ENCODE peak calls at places on chromosome 2, in four cellular contexts. Z is left ventricle myocardium inferior, M is GM20000, Q is coronary artery. W is an unnamed sample.

GRCh38 chr2:106572541-106573148 is 85.5 kb downstream of the CD8B2 start:
- DNase-seq in Z (no peak), M (no peak), Q (peak), W (no peak)

GRCh38 chr2:120735750-120736170 is at the start of gene GLI2:
- DNase-seq in Z (peak), M (peak), Q (peak), W (peak)

GRCh38 chr2:174683392-174683759 is 80.9 kb downstream of the CHRNA1 start:
- DNase-seq in Z (no peak), M (peak), Q (no peak), W (peak)

GRCh38 chr2:216989335-216990129 is 129.7 kb upstream of the TNP1 start:
- DNase-seq in Z (no peak), M (no peak), Q (no peak), W (no peak)

GRCh38 chr2:203286532-203286931 is 41.7 kb upstream of the ABI2 start:
- DNase-seq in Z (no peak), M (no peak), Q (no peak), W (no peak)

GRCh38 chr2:128405981-128406601 is 87.4 kb upstream of the HS6ST1 start:
- DNase-seq in Z (no peak), M (no peak), Q (peak), W (no peak)

GRCh38 chr2:219803294-219803693 is 175.9 kb downstream of the SLC4A3 start:
- DNase-seq in Z (no peak), M (no peak), Q (no peak), W (no peak)

GRCh38 chr2:26613241-26614204 is 27.6 kb downstream of the CIB4 start:
- DNase-seq in Z (peak), M (no peak), Q (peak), W (no peak)

GRCh38 chr2:173898996-173899395 is 66.2 kb downstream of the SP3 start:
- DNase-seq in Z (no peak), M (no peak), Q (no peak), W (peak)

GRCh38 chr2:61911510-61911909 is 6.0 kb downstream of the COMMD1 start:
- DNase-seq in Z (no peak), M (no peak), Q (no peak), W (no peak)
- TF ChIP-seq CTCF in Z (peak), M (no peak), Q (no peak), W (peak)

GRCh38 chr2:235106874-235107639 is 155.2 kb downstream of the SH3BP4 start:
- DNase-seq in Z (peak), M (peak), Q (no peak), W (peak)
- TF ChIP-seq CTCF in Z (peak), M (no peak), Q (peak), W (peak)

GRCh38 chr2:233208382-233209116 is 42.9 kb upstream of the ATG16L1 start:
- DNase-seq in Z (no peak), M (no peak), Q (no peak), W (no peak)
- TF ChIP-seq CTCF in Z (no peak), M (no peak), Q (no peak), W (no peak)

GRCh38 chr2:126817172-126817571 is 81.5 kb upstream of the TEX51 start:
- DNase-seq in Z (no peak), M (no peak), Q (no peak), W (no peak)
- TF ChIP-seq CTCF in Z (no peak), M (no peak), Q (no peak), W (no peak)

GRCh38 chr2:117359266-117359970 is 455.1 kb upstream of the DDX18 start:
- DNase-seq in Z (no peak), M (no peak), Q (no peak), W (no peak)
- TF ChIP-seq CTCF in Z (no peak), M (no peak), Q (no peak), W (no peak)

W was measured in GM10248.